ENCODE peak calls at places on chromosome 16, in seven cellular contexts. C is neural crest cell; Q is cardiac muscle cell; Z is stimulated activated CD4-positive, alpha-beta T cell treated with anti-CD3 and anti-CD28 coated beads, Interleukin-1b, Interleukin-23, amount 100 ng/mL, for 1 hour; I is fibroblast of the aortic adventitia; B is astrocyte of the spinal cord; N is KBM-7. W is an unnamed sample.

GRCh38 chr16:31071861-31072260 is 2.2 kb downstream of the ZNF668 start:
- DNase-seq in C (no peak), Q (peak), Z (no peak), I (peak), B (peak), N (no peak), W (no peak)

GRCh38 chr16:49615606-49616005 is 240.3 kb downstream of the ZNF423 start:
- DNase-seq in C (no peak), Q (no peak), Z (no peak), I (no peak), B (no peak), N (no peak), W (no peak)

GRCh38 chr16:872436-873242 is 72.1 kb upstream of the GNG13 start:
- DNase-seq in C (no peak), Q (no peak), Z (no peak), I (no peak), B (no peak), N (no peak), W (no peak)

GRCh38 chr16:51110618-51111234 is 40.3 kb downstream of the SALL1 start:
- DNase-seq in C (no peak), Q (no peak), Z (no peak), I (no peak), B (no peak), N (no peak), W (no peak)

GRCh38 chr16:89821438-89822187 is 5.2 kb upstream of the FANCA start:
- DNase-seq in C (no peak), Q (no peak), Z (no peak), I (no peak), B (no peak), N (no peak), W (no peak)

GRCh38 chr16:55868980-55869379 is 6.2 kb downstream of the CES5A start:
- DNase-seq in C (no peak), Q (no peak), Z (no peak), I (no peak), B (no peak), N (no peak), W (no peak)

GRCh38 chr16:84278333-84278732 is 16.3 kb upstream of the WFDC1 start:
- DNase-seq in C (no peak), Q (no peak), Z (no peak), I (no peak), B (no peak), N (no peak), W (no peak)

GRCh38 chr16:66953462-66954096 is 7.5 kb upstream of the CES3 start:
- DNase-seq in C (no peak), Q (no peak), Z (no peak), I (no peak), B (no peak), N (no peak), W (no peak)

GRCh38 chr16:21161211-21161610 is 2.7 kb downstream of the LDAF1 start:
- DNase-seq in C (no peak), Q (no peak), Z (no peak), I (peak), B (no peak), N (no peak), W (no peak)

GRCh38 chr16:54577566-54578180 is 291.1 kb upstream of the IRX3 start:
- DNase-seq in C (peak), Q (no peak), Z (no peak), I (no peak), B (no peak), N (no peak), W (no peak)

GRCh38 chr16:81799138-81799504 is 20.0 kb downstream of the PLCG2 start:
- DNase-seq in C (no peak), Q (no peak), Z (no peak), I (no peak), B (no peak), N (no peak), W (no peak)

GRCh38 chr16:27446721-27447120 is 44.7 kb downstream of the IL21R start:
- DNase-seq in C (no peak), Q (no peak), Z (no peak), I (no peak), B (no peak), N (no peak), W (no peak)

GRCh38 chr16:2768403-2769089 is 8.5 kb downstream of the ELOB start:
- DNase-seq in C (no peak), Q (peak), Z (no peak), I (no peak), B (no peak), N (no peak), W (no peak)

GRCh38 chr16:2904922-2905240 is 6.8 kb upstream of the FLYWCH1 start:
- DNase-seq in C (no peak), Q (no peak), Z (no peak), I (no peak), B (no peak), N (no peak), W (no peak)

GRCh38 chr16:27317738-27318398 is 4.1 kb downstream of the IL4R start:
- DNase-seq in C (no peak), Q (no peak), Z (peak), I (peak), B (no peak), N (no peak), W (no peak)

GRCh38 chr16:87697792-87698191 is 68.0 kb downstream of the KLHDC4 start:
- DNase-seq in C (no peak), Q (no peak), Z (no peak), I (no peak), B (no peak), N (no peak), W (no peak)

GRCh38 chr16:11356573-11357331 is 11.5 kb downstream of the RMI2 start:
- DNase-seq in C (peak), Q (peak), Z (peak), I (peak), B (peak), N (peak), W (peak)

GRCh38 chr16:78689031-78689430 is 589.6 kb downstream of the WWOX start:
- DNase-seq in C (no peak), Q (peak), Z (no peak), I (peak), B (peak), N (no peak), W (no peak)

GRCh38 chr16:3175157-3176153 is 12.5 kb upstream of the OR1F1 start:
- DNase-seq in C (peak), Q (peak), Z (no peak), I (no peak), B (peak), N (no peak), W (no peak)

W was measured in progenitor cell of endocrine pancreas.